ENCODE peak calls at places on chromosome 18, in nine cellular contexts. O is fibroblast of the conjunctiva; U is right cardiac atrium; J is GM18507; A is NCI-H526 treated with DMSO at 0.1 percent for 48 hours; C is CD8-positive, alpha-beta memory T cell; P is DND-41; I is globus pallidus; Z is H4. F is an unnamed sample.

GRCh38 chr18:13369756-13370510 is 151.4 kb downstream of the LDLRAD4 start:
- DNase-seq in O (no peak), U (no peak), J (no peak), A (no peak), C (no peak), P (no peak), I (no peak), Z (no peak), F (no peak)

GRCh38 chr18:39396168-39396567 is 1830.6 kb upstream of the CELF4 start:
- DNase-seq in O (no peak), U (no peak), J (no peak), A (no peak), C (no peak), P (no peak), I (no peak), Z (no peak), F (no peak)

GRCh38 chr18:64165906-64166305 is 17.0 kb upstream of the LINC00305 start:
- DNase-seq in O (peak), U (no peak), J (no peak), A (no peak), C (no peak), P (no peak), I (no peak), Z (peak), F (no peak)

GRCh38 chr18:63444567-63444966 is 22.3 kb upstream of the VPS4B start:
- DNase-seq in O (peak), U (no peak), J (no peak), A (no peak), C (no peak), P (no peak), I (no peak), Z (no peak), F (no peak)

GRCh38 chr18:34901299-34901698 is 139.9 kb upstream of the MAPRE2 start:
- DNase-seq in O (no peak), U (no peak), J (no peak), A (no peak), C (no peak), P (no peak), I (no peak), Z (no peak), F (no peak)

GRCh38 chr18:58699551-58699950 is 28.3 kb downstream of the MALT1 start:
- DNase-seq in O (no peak), U (no peak), J (no peak), A (no peak), C (no peak), P (no peak), I (no peak), Z (no peak), F (no peak)

GRCh38 chr18:55136864-55137263 is 177.6 kb upstream of the CCDC68 start:
- DNase-seq in O (no peak), U (no peak), J (no peak), A (no peak), C (no peak), P (no peak), I (no peak), Z (no peak), F (no peak)

GRCh38 chr18:41881285-41881684 is 73.7 kb upstream of the PIK3C3 start:
- DNase-seq in O (no peak), U (no peak), J (no peak), A (no peak), C (no peak), P (no peak), I (no peak), Z (no peak), F (no peak)

GRCh38 chr18:44473394-44474066 is 207.2 kb upstream of the SETBP1 start:
- DNase-seq in O (no peak), U (no peak), J (no peak), A (no peak), C (no peak), P (no peak), I (no peak), Z (no peak), F (no peak)

GRCh38 chr18:40937386-40937785 is 1017.6 kb upstream of the PIK3C3 start:
- DNase-seq in O (no peak), U (no peak), J (no peak), A (no peak), C (no peak), P (no peak), I (no peak), Z (no peak), F (no peak)

GRCh38 chr18:6052449-6052913 is 157.2 kb upstream of the TMEM200C start:
- DNase-seq in O (no peak), U (no peak), J (no peak), A (no peak), C (no peak), P (no peak), I (no peak), Z (no peak), F (no peak)

GRCh38 chr18:903703-904102 is 968 bp upstream of the ADCYAP1 start:
- DNase-seq in O (no peak), U (peak), J (no peak), A (no peak), C (no peak), P (peak), I (peak), Z (no peak), F (peak)

GRCh38 chr18:11308499-11308898 is 159.1 kb upstream of the PIEZO2 start:
- DNase-seq in O (no peak), U (no peak), J (no peak), A (no peak), C (no peak), P (no peak), I (no peak), Z (peak), F (no peak)

GRCh38 chr18:12026562-12026961 is 45.3 kb downstream of the IMPA2 start:
- DNase-seq in O (no peak), U (no peak), J (no peak), A (no peak), C (no peak), P (no peak), I (no peak), Z (no peak), F (no peak)

GRCh38 chr18:12056884-12057402 is 36.7 kb upstream of the ANKRD62 start:
- DNase-seq in O (no peak), U (no peak), J (no peak), A (no peak), C (no peak), P (no peak), I (no peak), Z (no peak), F (no peak)

GRCh38 chr18:6595666-6596065 is 133.8 kb upstream of the ARHGAP28 start:
- DNase-seq in O (no peak), U (no peak), J (no peak), A (no peak), C (no peak), P (no peak), I (peak), Z (no peak), F (no peak)

GRCh38 chr18:24049142-24049541 is 34.6 kb downstream of the TTC39C start:
- DNase-seq in O (no peak), U (no peak), J (no peak), A (no peak), C (no peak), P (no peak), I (no peak), Z (no peak), F (no peak)

GRCh38 chr18:30328839-30329238 is 713.7 kb downstream of the DSC3 start:
- DNase-seq in O (no peak), U (no peak), J (no peak), A (no peak), C (no peak), P (no peak), I (no peak), Z (no peak), F (no peak)

GRCh38 chr18:79245517-79246001 is 150.2 kb upstream of the NFATC1 start:
- DNase-seq in O (no peak), U (no peak), J (no peak), A (no peak), C (no peak), P (no peak), I (no peak), Z (peak), F (peak)

GRCh38 chr18:50117876-50118275 is 77.1 kb downstream of the MYO5B start:
- DNase-seq in O (no peak), U (no peak), J (no peak), A (no peak), C (no peak), P (no peak), I (peak), Z (no peak), F (no peak)

GRCh38 chr18:51195086-51195601 is 2.3 kb downstream of the MEX3C start:
- DNase-seq in O (no peak), U (no peak), J (no peak), A (no peak), C (no peak), P (no peak), I (peak), Z (no peak), F (no peak)

GRCh38 chr18:24878289-24878688 is 417.9 kb downstream of the HRH4 start:
- DNase-seq in O (peak), U (no peak), J (no peak), A (no peak), C (no peak), P (no peak), I (peak), Z (peak), F (no peak)

GRCh38 chr18:62245699-62246098 is 58.6 kb downstream of the RELCH start:
- DNase-seq in O (no peak), U (no peak), J (no peak), A (no peak), C (no peak), P (no peak), I (no peak), Z (no peak), F (no peak)

GRCh38 chr18:24488824-24489493 is 28.5 kb downstream of the HRH4 start:
- DNase-seq in O (peak), U (no peak), J (peak), A (peak), C (peak), P (no peak), I (peak), Z (peak), F (peak)

GRCh38 chr18:50306944-50307343 is 19.5 kb upstream of the CXXC1 start:
- DNase-seq in O (no peak), U (no peak), J (no peak), A (no peak), C (no peak), P (no peak), I (no peak), Z (peak), F (no peak)

GRCh38 chr18:902179-902718 is 2.4 kb upstream of the ADCYAP1 start:
- DNase-seq in O (no peak), U (no peak), J (no peak), A (no peak), C (no peak), P (no peak), I (no peak), Z (peak), F (peak)

GRCh38 chr18:75545189-75545588 is 117.7 kb upstream of the SMIM21 start:
- DNase-seq in O (no peak), U (no peak), J (no peak), A (no peak), C (no peak), P (no peak), I (no peak), Z (no peak), F (no peak)

GRCh38 chr18:50374753-50375391 is at the start of gene SKA1:
- DNase-seq in O (peak), U (peak), J (peak), A (peak), C (peak), P (peak), I (peak), Z (peak), F (peak)

GRCh38 chr18:13382683-13382989 is 164.1 kb downstream of the LDLRAD4 start:
- DNase-seq in O (no peak), U (no peak), J (no peak), A (no peak), C (no peak), P (no peak), I (no peak), Z (no peak), F (no peak)

GRCh38 chr18:13576598-13576997 is 149.8 kb downstream of the FAM210A start:
- DNase-seq in O (no peak), U (no peak), J (no peak), A (no peak), C (no peak), P (no peak), I (no peak), Z (no peak), F (no peak)

GRCh38 chr18:11823545-11823944 is 27.7 kb upstream of the CHMP1B start:
- DNase-seq in O (no peak), U (no peak), J (no peak), A (no peak), C (no peak), P (no peak), I (no peak), Z (no peak), F (no peak)

GRCh38 chr18:51163543-51163942 is 33.9 kb downstream of the MEX3C start:
- DNase-seq in O (no peak), U (no peak), J (no peak), A (no peak), C (no peak), P (no peak), I (no peak), Z (no peak), F (no peak)

GRCh38 chr18:42183746-42184145 is 228.7 kb downstream of the PIK3C3 start:
- DNase-seq in O (peak), U (no peak), J (no peak), A (no peak), C (no peak), P (no peak), I (no peak), Z (peak), F (peak)

GRCh38 chr18:46888965-46889364 is 28.3 kb downstream of the PIAS2 start:
- DNase-seq in O (no peak), U (no peak), J (no peak), A (no peak), C (no peak), P (no peak), I (no peak), Z (no peak), F (no peak)

GRCh38 chr18:23231340-23232021 is 96.2 kb downstream of the CABLES1 start:
- DNase-seq in O (peak), U (peak), J (peak), A (no peak), C (peak), P (peak), I (peak), Z (peak), F (no peak)

GRCh38 chr18:63079114-63079513 is 240.5 kb downstream of the BCL2 start:
- DNase-seq in O (no peak), U (no peak), J (no peak), A (no peak), C (no peak), P (peak), I (peak), Z (no peak), F (no peak)

GRCh38 chr18:57269756-57270534 is 82.4 kb upstream of the ST8SIA3 start:
- DNase-seq in O (no peak), U (no peak), J (no peak), A (no peak), C (no peak), P (no peak), I (no peak), Z (no peak), F (no peak)

GRCh38 chr18:48578289-48578688 is 39.5 kb downstream of the CTIF start:
- DNase-seq in O (no peak), U (no peak), J (no peak), A (no peak), C (no peak), P (no peak), I (no peak), Z (no peak), F (no peak)